ENCODE peak calls at places on chromosome 16, in four cellular contexts. V, O, J and E are unnamed samples.

GRCh38 chr16:1316033-1316405 is 6.6 kb downstream of the UBE2I start:
- DNase-seq in O (no peak), J (no peak), V (no peak), E (no peak)

GRCh38 chr16:85963746-85964370 is 64.9 kb downstream of the IRF8 start:
- DNase-seq in V (no peak), J (no peak), O (no peak), E (no peak)

GRCh38 chr16:14444979-14445810 is 184.9 kb downstream of the PARN start:
- DNase-seq in O (no peak), J (no peak), V (no peak), E (no peak)

GRCh38 chr16:53043462-53043861 is 9.2 kb downstream of the CHD9NB start:
- DNase-seq in O (no peak), V (no peak), J (no peak), E (no peak)

GRCh38 chr16:23786964-23787571 is 32.2 kb downstream of the CHP2 start:
- DNase-seq in V (no peak), J (no peak), O (no peak), E (peak; percentile 30)

GRCh38 chr16:53546988-53547391 is 44.0 kb upstream of the AKTIP start:
- DNase-seq in J (no peak), O (peak; percentile 59), V (peak; percentile 39), E (peak; percentile 63)

GRCh38 chr16:1823821-1824220 is 2.8 kb downstream of the HAGH start:
- DNase-seq in V (peak; percentile 38), J (no peak), O (peak; percentile 75), E (peak; percentile 67)

GRCh38 chr16:85441189-85441889 is 171.8 kb upstream of the GSE1 start:
- DNase-seq in V (peak; percentile 56), O (peak; percentile 71), J (no peak), E (no peak)

GRCh38 chr16:5900046-5900445 is 802.5 kb upstream of the EEF2KMT start:
- DNase-seq in J (no peak), O (no peak), V (no peak), E (no peak)

GRCh38 chr16:75593825-75594820 is 27.9 kb downstream of the GABARAPL2 start:
- DNase-seq in O (peak; percentile 87), J (no peak), V (peak; percentile 41), E (peak; percentile 44)

GRCh38 chr16:89293276-89294143 is 76.0 kb downstream of the ZNF778 start:
- DNase-seq in O (no peak), V (peak; percentile 68), J (no peak), E (peak; percentile 70)

GRCh38 chr16:1057252-1057932 is 15.2 kb upstream of the SSTR5 start:
- DNase-seq in O (no peak), V (peak; percentile 70), J (no peak), E (peak; percentile 81)

GRCh38 chr16:4915226-4915761 is 21.7 kb downstream of the PPL start:
- DNase-seq in O (peak; percentile 31), J (no peak), V (no peak), E (no peak)

GRCh38 chr16:79250457-79251098 is 350.0 kb downstream of the MAF start:
- DNase-seq in V (no peak), O (no peak), J (no peak), E (no peak)

GRCh38 chr16:57422026-57422944 is 17.7 kb downstream of the CCL17 start:
- DNase-seq in J (no peak), V (peak; percentile 45), O (peak; percentile 77), E (peak; percentile 50)

GRCh38 chr16:53219795-53220194 is 165.0 kb downstream of the CHD9 start:
- DNase-seq in V (no peak), J (no peak), O (no peak), E (no peak)

GRCh38 chr16:57268804-57269800 is 15.4 kb downstream of the PLLP start:
- DNase-seq in V (peak; percentile 82), O (peak; percentile 56), J (no peak), E (no peak)

GRCh38 chr16:11004351-11004750 is 60.0 kb downstream of the CLEC16A start:
- DNase-seq in J (no peak), O (no peak), V (no peak), E (no peak)

GRCh38 chr16:2251281-2252111 is at the start of gene ECI1:
- DNase-seq in V (peak; percentile 97), J (peak; percentile 62), O (peak; percentile 87), E (peak; percentile 94)

GRCh38 chr16:5709889-5710288 is 612.3 kb upstream of the EEF2KMT start:
- DNase-seq in O (no peak), J (no peak), V (no peak), E (no peak)

GRCh38 chr16:24524855-24525652 is 14.3 kb upstream of the RBBP6 start:
- DNase-seq in O (peak; percentile 44), J (no peak), V (no peak), E (no peak)

GRCh38 chr16:8565498-8565897 is 24.8 kb downstream of the TMEM114 start:
- DNase-seq in J (no peak), O (no peak), V (no peak), E (peak; percentile 62)

GRCh38 chr16:27689711-27690110 is 139.8 kb downstream of the KATNIP start:
- DNase-seq in J (no peak), V (no peak), O (no peak), E (no peak)

GRCh38 chr16:28063047-28063521 is 430 bp downstream of the GSG1L start:
- DNase-seq in O (no peak), V (no peak), J (no peak), E (peak; percentile 38)

GRCh38 chr16:1414532-1415265 is at the start of gene UNKL:
- DNase-seq in J (no peak), V (peak; percentile 93), O (peak; percentile 77), E (peak; percentile 80)

GRCh38 chr16:370980-371728 is 816 bp upstream of the MRPL28 start:
- DNase-seq in J (no peak), V (no peak), O (no peak), E (no peak)

GRCh38 chr16:15518412-15519351 is 84.3 kb downstream of the BMERB1 start:
- DNase-seq in O (no peak), V (no peak), J (no peak), E (no peak)

GRCh38 chr16:17557480-17557879 is 86.7 kb upstream of the XYLT1 start:
- DNase-seq in V (no peak), O (no peak), J (no peak), E (no peak)

GRCh38 chr16:4298761-4299522 is 16.9 kb upstream of the GLIS2 start:
- DNase-seq in J (no peak), V (peak; percentile 66), O (no peak), E (peak; percentile 76)

GRCh38 chr16:17503331-17503730 is 32.6 kb upstream of the XYLT1 start:
- DNase-seq in V (no peak), J (no peak), O (no peak), E (no peak)

DNA sequence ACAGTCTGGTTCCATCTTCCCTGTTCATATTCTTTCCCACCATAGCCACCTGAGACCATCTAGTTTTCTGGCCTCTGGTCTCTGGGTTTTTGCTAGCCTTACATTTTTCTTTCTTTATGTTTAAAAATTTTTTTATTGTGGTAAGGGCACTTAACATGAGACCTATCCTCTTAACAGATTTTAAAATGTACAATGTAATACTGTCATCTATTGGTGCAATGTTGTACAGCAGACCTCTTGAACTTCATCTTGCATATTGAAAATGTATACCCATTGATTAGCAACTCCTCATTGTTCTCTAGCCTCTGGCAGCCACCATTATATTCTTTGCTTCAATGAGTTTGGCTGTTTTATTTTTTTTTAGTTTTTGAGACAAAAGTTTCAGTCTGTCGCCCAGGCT is 39.2 kb downstream of the ITGAM start:
- DNase-seq in J (peak; percentile 15), O (peak; percentile 24), V (no peak), E (no peak)
- TF ChIP-seq NR2C2 in J (no peak), O (no peak), V (no peak), E (no peak)

GRCh38 chr16:49327466-49327865 is 45.8 kb upstream of the CBLN1 start:
- DNase-seq in V (no peak), J (no peak), O (no peak), E (no peak)
- TF ChIP-seq NR2C2 in V (no peak), J (no peak), O (no peak), E (no peak)

GRCh38 chr16:81094771-81095251 is 1.4 kb downstream of the GCSH start:
- DNase-seq in V (no peak), J (no peak), O (no peak), E (no peak)
- TF ChIP-seq NR2C2 in V (no peak), J (no peak), O (no peak), E (no peak)

GRCh38 chr16:22693670-22694340 is 120.2 kb upstream of the HS3ST2 start:
- DNase-seq in J (no peak), V (no peak), O (no peak), E (no peak)

GRCh38 chr16:22694887-22695382 is 119.0 kb upstream of the HS3ST2 start:
- DNase-seq in J (no peak), V (no peak), O (no peak), E (no peak)

GRCh38 chr16:22699356-22699755 is 114.6 kb upstream of the HS3ST2 start:
- DNase-seq in V (no peak), J (no peak), O (no peak), E (no peak)
- TF ChIP-seq NR2C2 in V (no peak), J (no peak), O (no peak), E (no peak)

GRCh38 chr16:67013823-67014640 is 14.9 kb upstream of the CBFB start:
- DNase-seq in J (no peak), V (peak; percentile 82), O (peak; percentile 46), E (peak; percentile 67)

GRCh38 chr16:67015317-67015731 is 13.6 kb upstream of the CBFB start:
- DNase-seq in J (no peak), V (no peak), O (no peak), E (no peak)

GRCh38 chr16:67014641-67015315 is 14.2 kb upstream of the CBFB start:
- DNase-seq in V (no peak), J (no peak), O (no peak), E (no peak)

GRCh38 chr16:67011274-67011673 is 17.7 kb upstream of the CBFB start:
- DNase-seq in J (no peak), V (no peak), O (no peak), E (no peak)

GRCh38 chr16:67013238-67013822 is 15.6 kb upstream of the CBFB start:
- DNase-seq in O (no peak), J (no peak), V (no peak), E (no peak)
- TF ChIP-seq NR2C2 in O (no peak), J (no peak), V (no peak), E (no peak)

DNA sequence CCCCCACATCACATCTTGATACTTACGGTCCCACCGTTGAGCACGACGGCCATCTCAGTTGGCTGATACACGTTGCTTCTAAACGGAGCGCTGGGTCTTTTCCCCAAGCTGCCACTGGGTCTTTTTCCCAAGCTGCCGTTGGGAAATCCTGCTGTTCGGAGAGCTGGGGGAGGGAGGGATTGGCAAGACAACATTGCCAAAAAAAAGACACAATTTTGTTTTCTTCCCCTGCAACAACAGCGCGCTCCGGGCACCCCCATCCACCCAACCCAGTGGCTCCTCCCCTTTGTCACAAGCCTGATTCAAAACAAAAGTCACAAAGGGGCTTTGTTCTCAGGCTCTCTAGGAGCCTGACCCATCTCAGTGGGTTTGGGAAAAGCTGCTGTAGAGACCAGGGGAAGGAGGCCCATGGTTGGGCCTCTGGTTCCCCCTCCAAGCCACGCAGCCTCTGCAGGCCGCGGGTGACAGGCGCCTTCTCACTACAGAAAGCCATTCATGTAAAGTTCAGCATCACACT is 22.8 kb downstream of the GPRC5B start:
- DNase-seq in O (no peak), J (no peak), V (no peak), E (peak; percentile 58)
- TF ChIP-seq NR2C2 in O (no peak), J (no peak), V (no peak), E (no peak)

GRCh38 chr16:78045865-78046581 is 23.7 kb downstream of the CLEC3A start:
- DNase-seq in J (no peak), O (peak; percentile 59), V (peak; percentile 59), E (peak; percentile 95)
- TF ChIP-seq NR2C2 in J (no peak), O (peak; percentile 47), V (no peak), E (peak; percentile 78)